ENCODE peak calls at places on chromosomes 2 and 18, in eight cellular contexts. C, Y, E, K, X, O, B and G are unnamed samples.
A peak's percentile ranks its signal among the peaks of the same experiment; 100 is the strongest.

GRCh38 chr2:38601463-38602135 is 1.1 kb downstream of the HNRNPLL start:
- DNase-seq in E (no peak), O (no peak), C (no peak), X (no peak), B (no peak), K (no peak), Y (peak; percentile 46), G (no peak)

GRCh38 chr2:47373747-47374146 is 29.2 kb upstream of the MSH2 start:
- DNase-seq in Y (no peak), B (no peak), X (no peak), E (no peak), O (no peak), K (no peak), C (no peak), G (no peak)

GRCh38 chr2:110979834-110980612 is 140.7 kb upstream of the BCL2L11 start:
- DNase-seq in Y (no peak), B (no peak), K (no peak), E (no peak), C (no peak), O (no peak), X (no peak), G (no peak)

GRCh38 chr2:28717339-28717758 is 34.3 kb upstream of the PPP1CB start:
- DNase-seq in O (peak; percentile 47), B (no peak), X (no peak), K (no peak), C (peak; percentile 60), Y (no peak), E (no peak), G (no peak)

GRCh38 chr2:117855886-117856285 is 41.4 kb downstream of the DDX18 start:
- DNase-seq in B (no peak), X (no peak), E (no peak), Y (no peak), C (no peak), O (no peak), K (no peak), G (peak; percentile 25)

GRCh38 chr2:36695746-36696415 is 626 bp upstream of the VIT start:
- DNase-seq in O (no peak), C (no peak), Y (no peak), K (no peak), E (no peak), X (no peak), B (no peak), G (peak; percentile 45)

GRCh38 chr18:26549486-26550435 is 1.4 kb upstream of the KCTD1 start:
- DNase-seq in O (no peak), K (no peak), E (peak; percentile 52), Y (peak; percentile 61), C (no peak), B (no peak), X (peak; percentile 26), G (peak; percentile 80)

GRCh38 chr18:22482948-22483347 is 65.2 kb upstream of the CTAGE1 start:
- DNase-seq in O (no peak), X (no peak), C (no peak), B (no peak), Y (no peak), E (no peak), K (no peak), G (no peak)

GRCh38 chr2:120233292-120233691 is 10.1 kb upstream of the TMEM185B start:
- DNase-seq in K (no peak), Y (no peak), O (no peak), X (no peak), E (no peak), B (no peak), C (no peak), G (no peak)

GRCh38 chr2:19576411-19576810 is 218.0 kb upstream of the OSR1 start:
- DNase-seq in Y (no peak), C (no peak), B (no peak), K (no peak), X (no peak), E (no peak), O (no peak), G (peak; percentile 8)

GRCh38 chr2:181917378-181917735 is 25.8 kb downstream of the ITPRID2 start:
- DNase-seq in Y (no peak), E (no peak), B (no peak), X (no peak), K (no peak), C (no peak), O (no peak), G (no peak)

GRCh38 chr18:68555935-68556334 is 159.0 kb downstream of the TMX3 start:
- DNase-seq in E (no peak), K (no peak), O (no peak), Y (no peak), B (no peak), X (no peak), C (no peak), G (no peak)

GRCh38 chr2:21676676-21677075 is 552.9 kb downstream of the TDRD15 start:
- DNase-seq in X (no peak), C (peak; percentile 5), Y (no peak), K (no peak), E (no peak), B (no peak), O (no peak), G (peak; percentile 47)

GRCh38 chr18:77344777-77345507 is 95.3 kb downstream of the GALR1 start:
- DNase-seq in Y (no peak), X (no peak), E (no peak), C (no peak), O (no peak), B (no peak), K (no peak), G (no peak)

GRCh38 chr2:46157072-46157965 is 139.9 kb upstream of the EPAS1 start:
- DNase-seq in O (no peak), K (no peak), X (no peak), Y (no peak), C (no peak), B (no peak), E (no peak), G (peak; percentile 54)

GRCh38 chr2:138877421-138877820 is 97.2 kb upstream of the NXPH2 start:
- DNase-seq in O (no peak), X (no peak), B (no peak), K (no peak), C (peak; percentile 14), E (no peak), Y (no peak), G (no peak)

GRCh38 chr2:64143154-64144056 is 815 bp downstream of the PELI1 start:
- DNase-seq in B (peak; percentile 9), O (no peak), C (no peak), E (peak; percentile 62), Y (peak; percentile 54), K (peak; percentile 11), X (peak; percentile 37), G (peak; percentile 5)